ENCODE peak calls at places on chromosomes 6 and 20, in four cellular contexts. One of them, this sample, is unnamed.

GRCh38 chr20:44465001-44465560 is 10.6 kb upstream of the TTPAL start:
- DNase-seq in EL: no peak
- DNase-seq in substantia nigra: no peak
- DNase-seq in iris pigment epithelial cell: no peak
- DNase-seq in this sample: no peak

GRCh38 chr6:41597246-41598000 is 40.8 kb upstream of the MDFI start:
- DNase-seq in EL: no peak
- DNase-seq in substantia nigra: no peak
- DNase-seq in iris pigment epithelial cell: no peak
- DNase-seq in this sample: no peak

GRCh38 chr6:53484409-53485280 is 60.3 kb downstream of the GCLC start:
- DNase-seq in EL: peak; percentile 69
- DNase-seq in substantia nigra: peak; percentile 5
- DNase-seq in iris pigment epithelial cell: peak; percentile 68
- DNase-seq in this sample: peak; percentile 90

GRCh38 chr20:325889-326644 is 715 bp downstream of the SOX12 start:
- DNase-seq in EL: peak; percentile 68
- DNase-seq in substantia nigra: peak; percentile 29
- DNase-seq in iris pigment epithelial cell: peak; percentile 80
- DNase-seq in this sample: peak; percentile 56

GRCh38 chr20:12925214-12925755 is 83.5 kb upstream of the SPTLC3 start:
- DNase-seq in EL: peak; percentile 75
- DNase-seq in substantia nigra: peak; percentile 9
- DNase-seq in iris pigment epithelial cell: peak; percentile 88
- DNase-seq in this sample: peak; percentile 90

GRCh38 chr20:45365444-45365970 is 2.6 kb downstream of the SYS1 start:
- DNase-seq in EL: no peak
- DNase-seq in substantia nigra: no peak
- DNase-seq in iris pigment epithelial cell: no peak
- DNase-seq in this sample: no peak

GRCh38 chr6:148193063-148193680 is 149.5 kb upstream of the SASH1 start:
- DNase-seq in EL: no peak
- DNase-seq in substantia nigra: no peak
- DNase-seq in iris pigment epithelial cell: no peak
- DNase-seq in this sample: peak; percentile 16

GRCh38 chr20:49985617-49986016 is 2.8 kb downstream of the SNAI1 start:
- DNase-seq in EL: no peak
- DNase-seq in substantia nigra: no peak
- DNase-seq in iris pigment epithelial cell: no peak
- DNase-seq in this sample: no peak

GRCh38 chr6:148768646-148769270 is 21.9 kb downstream of the UST start:
- DNase-seq in EL: no peak
- DNase-seq in substantia nigra: no peak
- DNase-seq in iris pigment epithelial cell: no peak
- DNase-seq in this sample: no peak

GRCh38 chr6:131733376-131734016 is 22.7 kb upstream of the CTAGE9 start:
- DNase-seq in EL: peak; percentile 83
- DNase-seq in substantia nigra: peak; percentile 3
- DNase-seq in iris pigment epithelial cell: peak; percentile 79
- DNase-seq in this sample: peak; percentile 31

GRCh38 chr20:1830240-1830639 is 65.0 kb upstream of the SIRPA start:
- DNase-seq in EL: peak; percentile 98
- DNase-seq in substantia nigra: peak; percentile 48
- DNase-seq in iris pigment epithelial cell: peak; percentile 97
- DNase-seq in this sample: peak; percentile 95

GRCh38 chr6:120410586-120410985 is 923.7 kb downstream of the TBC1D32 start:
- DNase-seq in EL: no peak
- DNase-seq in substantia nigra: no peak
- DNase-seq in iris pigment epithelial cell: no peak
- DNase-seq in this sample: no peak

GRCh38 chr20:15846446-15846845 is 726.8 kb downstream of the KIF16B start:
- DNase-seq in EL: no peak
- DNase-seq in substantia nigra: no peak
- DNase-seq in iris pigment epithelial cell: no peak
- DNase-seq in this sample: peak; percentile 4

GRCh38 chr6:29981211-29981812 is 39.0 kb downstream of the HLA-A start:
- DNase-seq in EL: no peak
- DNase-seq in substantia nigra: no peak
- DNase-seq in iris pigment epithelial cell: no peak
- DNase-seq in this sample: no peak

This sample was measured in fibroblast of the aortic adventitia.